ENCODE peak calls at places on chromosomes 1 and 21, in seven cellular contexts. One of them, this sample, is unnamed.
A peak's percentile ranks its signal among the peaks of the same experiment; 100 is the strongest.

GRCh38 chr1:175865041-175865766 is 121.8 kb upstream of the TNR start:
- DNase-seq in CD8-positive, alpha-beta T cell: no peak
- DNase-seq in heart right ventricle: no peak
- DNase-seq in GM12878: no peak
- DNase-seq in HCT116: no peak
- DNase-seq in CD4-positive, CD25-positive, alpha-beta regulatory T cell: no peak
- DNase-seq in cardiac muscle cell: no peak
- DNase-seq in this sample: no peak

GRCh38 chr1:42945171-42945570 is 13.5 kb downstream of the SLC2A1 start:
- DNase-seq in CD8-positive, alpha-beta T cell: no peak
- DNase-seq in heart right ventricle: no peak
- DNase-seq in GM12878: no peak
- DNase-seq in HCT116: no peak
- DNase-seq in CD4-positive, CD25-positive, alpha-beta regulatory T cell: no peak
- DNase-seq in cardiac muscle cell: no peak
- DNase-seq in this sample: no peak

GRCh38 chr1:6481820-6482471 is 9.5 kb downstream of the PLEKHG5 start:
- DNase-seq in CD8-positive, alpha-beta T cell: no peak
- DNase-seq in heart right ventricle: no peak
- DNase-seq in GM12878: no peak
- DNase-seq in HCT116: no peak
- DNase-seq in CD4-positive, CD25-positive, alpha-beta regulatory T cell: no peak
- DNase-seq in cardiac muscle cell: no peak
- DNase-seq in this sample: no peak

GRCh38 chr1:3904843-3905185 is 4.7 kb upstream of the C1orf174 start:
- DNase-seq in CD8-positive, alpha-beta T cell: no peak
- DNase-seq in heart right ventricle: no peak
- DNase-seq in GM12878: no peak
- DNase-seq in HCT116: no peak
- DNase-seq in CD4-positive, CD25-positive, alpha-beta regulatory T cell: no peak
- DNase-seq in cardiac muscle cell: no peak
- DNase-seq in this sample: peak; percentile 49

GRCh38 chr1:26945138-26945537 is 15.1 kb downstream of the KDF1 start:
- DNase-seq in CD8-positive, alpha-beta T cell: no peak
- DNase-seq in heart right ventricle: no peak
- DNase-seq in GM12878: no peak
- DNase-seq in HCT116: no peak
- DNase-seq in CD4-positive, CD25-positive, alpha-beta regulatory T cell: no peak
- DNase-seq in cardiac muscle cell: no peak
- DNase-seq in this sample: no peak

GRCh38 chr21:25879203-25879602 is 144.4 kb downstream of the GABPA start:
- DNase-seq in CD8-positive, alpha-beta T cell: no peak
- DNase-seq in heart right ventricle: no peak
- DNase-seq in GM12878: no peak
- DNase-seq in HCT116: no peak
- DNase-seq in CD4-positive, CD25-positive, alpha-beta regulatory T cell: no peak
- DNase-seq in cardiac muscle cell: no peak
- DNase-seq in this sample: no peak

GRCh38 chr1:7541629-7542028 is 229.5 kb upstream of the VAMP3 start:
- DNase-seq in CD8-positive, alpha-beta T cell: no peak
- DNase-seq in heart right ventricle: no peak
- DNase-seq in GM12878: no peak
- DNase-seq in HCT116: no peak
- DNase-seq in CD4-positive, CD25-positive, alpha-beta regulatory T cell: no peak
- DNase-seq in cardiac muscle cell: no peak
- DNase-seq in this sample: no peak

GRCh38 chr1:168447871-168448270 is 95.9 kb downstream of the XCL2 start:
- DNase-seq in CD8-positive, alpha-beta T cell: no peak
- DNase-seq in heart right ventricle: no peak
- DNase-seq in GM12878: no peak
- DNase-seq in HCT116: no peak
- DNase-seq in CD4-positive, CD25-positive, alpha-beta regulatory T cell: no peak
- DNase-seq in cardiac muscle cell: no peak
- DNase-seq in this sample: no peak

GRCh38 chr1:68449901-68450300 is at the start of gene RPE65:
- DNase-seq in CD8-positive, alpha-beta T cell: no peak
- DNase-seq in heart right ventricle: no peak
- DNase-seq in GM12878: no peak
- DNase-seq in HCT116: no peak
- DNase-seq in CD4-positive, CD25-positive, alpha-beta regulatory T cell: no peak
- DNase-seq in cardiac muscle cell: peak; percentile 47
- DNase-seq in this sample: no peak

GRCh38 chr1:39609618-39610331 is 29.7 kb downstream of the HEYL start:
- DNase-seq in CD8-positive, alpha-beta T cell: peak; percentile 81
- DNase-seq in heart right ventricle: peak; percentile 82
- DNase-seq in GM12878: no peak
- DNase-seq in HCT116: peak; percentile 50
- DNase-seq in CD4-positive, CD25-positive, alpha-beta regulatory T cell: no peak
- DNase-seq in cardiac muscle cell: peak; percentile 51
- DNase-seq in this sample: peak; percentile 58

GRCh38 chr1:214637722-214638473 is 34.9 kb downstream of the CENPF start:
- DNase-seq in CD8-positive, alpha-beta T cell: peak; percentile 14
- DNase-seq in heart right ventricle: no peak
- DNase-seq in GM12878: no peak
- DNase-seq in HCT116: peak; percentile 34
- DNase-seq in CD4-positive, CD25-positive, alpha-beta regulatory T cell: no peak
- DNase-seq in cardiac muscle cell: peak; percentile 40
- DNase-seq in this sample: peak; percentile 42

GRCh38 chr1:218374972-218375371 is 29.8 kb downstream of the TGFB2 start:
- DNase-seq in CD8-positive, alpha-beta T cell: no peak
- DNase-seq in heart right ventricle: no peak
- DNase-seq in GM12878: no peak
- DNase-seq in HCT116: no peak
- DNase-seq in CD4-positive, CD25-positive, alpha-beta regulatory T cell: no peak
- DNase-seq in cardiac muscle cell: no peak
- DNase-seq in this sample: no peak

GRCh38 chr1:206856674-206857464 is 8.6 kb upstream of the IL20 start:
- DNase-seq in CD8-positive, alpha-beta T cell: peak; percentile 16
- DNase-seq in heart right ventricle: no peak
- DNase-seq in GM12878: no peak
- DNase-seq in HCT116: peak; percentile 16
- DNase-seq in CD4-positive, CD25-positive, alpha-beta regulatory T cell: no peak
- DNase-seq in cardiac muscle cell: no peak
- DNase-seq in this sample: peak; percentile 38

GRCh38 chr1:246284021-246284420 is 223.1 kb downstream of the SMYD3 start:
- DNase-seq in CD8-positive, alpha-beta T cell: no peak
- DNase-seq in heart right ventricle: no peak
- DNase-seq in GM12878: no peak
- DNase-seq in HCT116: no peak
- DNase-seq in CD4-positive, CD25-positive, alpha-beta regulatory T cell: no peak
- DNase-seq in cardiac muscle cell: peak; percentile 75
- DNase-seq in this sample: no peak

GRCh38 chr1:246875041-246876026 is 56.4 kb downstream of the AHCTF1 start:
- DNase-seq in CD8-positive, alpha-beta T cell: no peak
- DNase-seq in heart right ventricle: no peak
- DNase-seq in GM12878: peak; percentile 23
- DNase-seq in HCT116: no peak
- DNase-seq in CD4-positive, CD25-positive, alpha-beta regulatory T cell: no peak
- DNase-seq in cardiac muscle cell: no peak
- DNase-seq in this sample: no peak

GRCh38 chr1:29236993-29237905 is 927 bp downstream of the PTPRU start:
- DNase-seq in CD8-positive, alpha-beta T cell: no peak
- DNase-seq in heart right ventricle: peak; percentile 52
- DNase-seq in GM12878: no peak
- DNase-seq in HCT116: no peak
- DNase-seq in CD4-positive, CD25-positive, alpha-beta regulatory T cell: no peak
- DNase-seq in cardiac muscle cell: peak; percentile 71
- DNase-seq in this sample: no peak

GRCh38 chr1:119674110-119674509 is 26.0 kb upstream of the ZNF697 start:
- DNase-seq in CD8-positive, alpha-beta T cell: no peak
- DNase-seq in heart right ventricle: no peak
- DNase-seq in GM12878: no peak
- DNase-seq in HCT116: no peak
- DNase-seq in CD4-positive, CD25-positive, alpha-beta regulatory T cell: no peak
- DNase-seq in cardiac muscle cell: no peak
- DNase-seq in this sample: no peak

GRCh38 chr1:60055336-60055735 is 18.2 kb downstream of the C1orf87 start:
- DNase-seq in CD8-positive, alpha-beta T cell: no peak
- DNase-seq in heart right ventricle: no peak
- DNase-seq in GM12878: no peak
- DNase-seq in HCT116: no peak
- DNase-seq in CD4-positive, CD25-positive, alpha-beta regulatory T cell: no peak
- DNase-seq in cardiac muscle cell: no peak
- DNase-seq in this sample: no peak

GRCh38 chr1:236282159-236282716 is 480 bp upstream of the ERO1B start:
- DNase-seq in CD8-positive, alpha-beta T cell: peak; percentile 46
- DNase-seq in heart right ventricle: no peak
- DNase-seq in GM12878: no peak
- DNase-seq in HCT116: no peak
- DNase-seq in CD4-positive, CD25-positive, alpha-beta regulatory T cell: no peak
- DNase-seq in cardiac muscle cell: no peak
- DNase-seq in this sample: peak; percentile 66

GRCh38 chr1:3498246-3498930 is 43.9 kb downstream of the ARHGEF16 start:
- DNase-seq in CD8-positive, alpha-beta T cell: no peak
- DNase-seq in heart right ventricle: no peak
- DNase-seq in GM12878: no peak
- DNase-seq in HCT116: no peak
- DNase-seq in CD4-positive, CD25-positive, alpha-beta regulatory T cell: no peak
- DNase-seq in cardiac muscle cell: no peak
- DNase-seq in this sample: no peak

GRCh38 chr21:28104346-28104745 is 888.3 kb downstream of the LTN1 start:
- DNase-seq in CD8-positive, alpha-beta T cell: no peak
- DNase-seq in heart right ventricle: no peak
- DNase-seq in GM12878: no peak
- DNase-seq in HCT116: no peak
- DNase-seq in CD4-positive, CD25-positive, alpha-beta regulatory T cell: no peak
- DNase-seq in cardiac muscle cell: no peak
- DNase-seq in this sample: no peak

GRCh38 chr1:162736184-162736583 is 54.3 kb upstream of the HSD17B7 start:
- DNase-seq in CD8-positive, alpha-beta T cell: no peak
- DNase-seq in heart right ventricle: no peak
- DNase-seq in GM12878: no peak
- DNase-seq in HCT116: no peak
- DNase-seq in CD4-positive, CD25-positive, alpha-beta regulatory T cell: no peak
- DNase-seq in cardiac muscle cell: no peak
- DNase-seq in this sample: no peak

GRCh38 chr1:196494766-196495165 is 113.5 kb downstream of the KCNT2 start:
- DNase-seq in CD8-positive, alpha-beta T cell: no peak
- DNase-seq in heart right ventricle: no peak
- DNase-seq in GM12878: no peak
- DNase-seq in HCT116: no peak
- DNase-seq in CD4-positive, CD25-positive, alpha-beta regulatory T cell: no peak
- DNase-seq in cardiac muscle cell: no peak
- DNase-seq in this sample: no peak

GRCh38 chr1:229843627-229844238 is 217.7 kb downstream of the URB2 start:
- DNase-seq in CD8-positive, alpha-beta T cell: no peak
- DNase-seq in heart right ventricle: no peak
- DNase-seq in GM12878: no peak
- DNase-seq in HCT116: peak; percentile 22
- DNase-seq in CD4-positive, CD25-positive, alpha-beta regulatory T cell: no peak
- DNase-seq in cardiac muscle cell: no peak
- DNase-seq in this sample: peak; percentile 44

GRCh38 chr1:66090863-66091457 is 298.3 kb downstream of the PDE4B start:
- DNase-seq in CD8-positive, alpha-beta T cell: no peak
- DNase-seq in heart right ventricle: no peak
- DNase-seq in GM12878: no peak
- DNase-seq in HCT116: no peak
- DNase-seq in CD4-positive, CD25-positive, alpha-beta regulatory T cell: no peak
- DNase-seq in cardiac muscle cell: no peak
- DNase-seq in this sample: no peak

GRCh38 chr1:200836213-200836612 is 36.6 kb upstream of the GPR25 start:
- DNase-seq in CD8-positive, alpha-beta T cell: no peak
- DNase-seq in heart right ventricle: no peak
- DNase-seq in GM12878: no peak
- DNase-seq in HCT116: no peak
- DNase-seq in CD4-positive, CD25-positive, alpha-beta regulatory T cell: no peak
- DNase-seq in cardiac muscle cell: no peak
- DNase-seq in this sample: no peak
- H3K4me1 ChIP-seq in CD8-positive, alpha-beta T cell: no peaks in the 10 kb centered on the region
- H3K4me1 ChIP-seq in heart right ventricle: peaks cover 5% of the 10 kb centered on the region
- H3K4me1 ChIP-seq in GM12878: no peaks in the 10 kb centered on the region
- H3K4me1 ChIP-seq in HCT116: no peaks in the 10 kb centered on the region
- H3K4me1 ChIP-seq in CD4-positive, CD25-positive, alpha-beta regulatory T cell: no peaks in the 10 kb centered on the region
- H3K4me1 ChIP-seq in cardiac muscle cell: peaks cover 3% of the 10 kb centered on the region
- H3K4me1 ChIP-seq in this sample: no peaks in the 10 kb centered on the region

GRCh38 chr1:54252371-54252770 is 52.4 kb downstream of the MRPL37 start:
- DNase-seq in CD8-positive, alpha-beta T cell: no peak
- DNase-seq in heart right ventricle: no peak
- DNase-seq in GM12878: no peak
- DNase-seq in HCT116: no peak
- DNase-seq in CD4-positive, CD25-positive, alpha-beta regulatory T cell: no peak
- DNase-seq in cardiac muscle cell: no peak
- DNase-seq in this sample: no peak
- H3K4me1 ChIP-seq in CD8-positive, alpha-beta T cell: no peaks in the 10 kb centered on the region
- H3K4me1 ChIP-seq in heart right ventricle: peaks cover 28% of the 10 kb centered on the region
- H3K4me1 ChIP-seq in GM12878: no peaks in the 10 kb centered on the region
- H3K4me1 ChIP-seq in HCT116: peaks cover 54% of the 10 kb centered on the region
- H3K4me1 ChIP-seq in CD4-positive, CD25-positive, alpha-beta regulatory T cell: no peaks in the 10 kb centered on the region
- H3K4me1 ChIP-seq in cardiac muscle cell: no peaks in the 10 kb centered on the region
- H3K4me1 ChIP-seq in this sample: no peaks in the 10 kb centered on the region

DNA sequence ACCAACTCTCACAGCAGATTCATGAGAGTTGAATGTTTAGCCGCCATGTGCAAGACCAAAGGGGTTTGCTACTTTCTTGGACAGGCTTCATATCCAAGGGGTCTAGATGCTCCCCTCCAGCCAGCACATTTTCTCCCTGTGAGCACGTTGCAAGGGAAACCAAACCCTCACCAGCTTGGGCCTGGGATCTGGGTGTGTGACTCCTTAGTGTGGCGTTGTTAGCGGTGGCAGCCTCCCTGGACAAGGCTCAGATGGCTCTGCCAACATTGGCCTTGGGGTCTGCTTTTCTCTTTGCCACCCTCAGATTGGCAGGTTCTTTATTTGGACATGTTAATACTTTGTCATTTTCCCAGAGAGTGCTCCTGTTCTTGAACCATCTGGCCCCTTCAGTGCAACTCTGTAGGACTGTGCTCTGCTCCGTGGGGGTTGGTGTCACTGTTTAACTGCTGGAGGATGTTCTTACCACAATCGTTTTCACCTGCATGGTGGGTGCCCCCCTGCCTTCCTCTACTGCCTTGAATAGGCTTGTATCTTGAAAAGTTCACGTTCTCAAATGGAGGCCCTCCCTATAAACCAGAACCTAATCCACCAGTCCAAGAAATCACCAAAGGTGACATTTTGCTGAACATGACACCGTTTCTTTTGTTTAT is 13.4 kb downstream of the ABCG1 start:
- DNase-seq in CD8-positive, alpha-beta T cell: no peak
- DNase-seq in heart right ventricle: no peak
- DNase-seq in GM12878: no peak
- DNase-seq in HCT116: no peak
- DNase-seq in CD4-positive, CD25-positive, alpha-beta regulatory T cell: no peak
- DNase-seq in cardiac muscle cell: no peak
- DNase-seq in this sample: peak; percentile 82
- H3K4me1 ChIP-seq in CD8-positive, alpha-beta T cell: peaks cover 80% of the 10 kb centered on the region
- H3K4me1 ChIP-seq in heart right ventricle: peaks cover 97% of the 10 kb centered on the region
- H3K4me1 ChIP-seq in GM12878: peaks cover 69% of the 10 kb centered on the region
- H3K4me1 ChIP-seq in HCT116: peaks cover 50% of the 10 kb centered on the region
- H3K4me1 ChIP-seq in CD4-positive, CD25-positive, alpha-beta regulatory T cell: peaks cover 87% of the 10 kb centered on the region
- H3K4me1 ChIP-seq in cardiac muscle cell: peaks cover 34% of the 10 kb centered on the region
- H3K4me1 ChIP-seq in this sample: peaks cover 99% of the 10 kb centered on the region

DNA sequence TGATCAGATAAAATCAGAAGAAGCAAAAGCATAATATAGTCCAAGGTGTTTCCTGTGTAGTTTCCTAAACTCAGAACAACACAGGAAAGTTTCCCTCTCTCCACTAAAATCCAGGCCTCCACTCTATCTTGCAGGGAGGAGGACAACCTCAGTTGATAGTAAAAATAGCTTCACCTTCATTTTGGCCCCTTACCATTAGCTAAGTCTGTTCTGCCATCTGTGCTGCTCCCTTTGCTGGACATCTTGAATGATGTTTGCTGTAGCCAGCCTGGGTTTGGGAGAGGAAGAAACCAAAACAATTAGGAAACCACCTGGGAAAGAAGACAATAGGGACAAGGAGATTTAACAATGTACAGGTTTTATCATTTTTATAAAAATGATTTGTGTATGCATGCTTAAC is 18.6 kb downstream of the DCAF8 start:
- DNase-seq in CD8-positive, alpha-beta T cell: no peak
- DNase-seq in heart right ventricle: no peak
- DNase-seq in GM12878: no peak
- DNase-seq in HCT116: no peak
- DNase-seq in CD4-positive, CD25-positive, alpha-beta regulatory T cell: no peak
- DNase-seq in cardiac muscle cell: no peak
- DNase-seq in this sample: no peak
- H3K4me1 ChIP-seq in CD8-positive, alpha-beta T cell: no peaks in the 10 kb centered on the region
- H3K4me1 ChIP-seq in heart right ventricle: peaks cover 57% of the 10 kb centered on the region
- H3K4me1 ChIP-seq in GM12878: no peaks in the 10 kb centered on the region
- H3K4me1 ChIP-seq in HCT116: no peaks in the 10 kb centered on the region
- H3K4me1 ChIP-seq in CD4-positive, CD25-positive, alpha-beta regulatory T cell: no peaks in the 10 kb centered on the region
- H3K4me1 ChIP-seq in cardiac muscle cell: peaks cover 46% of the 10 kb centered on the region
- H3K4me1 ChIP-seq in this sample: no peaks in the 10 kb centered on the region

This sample was measured in OCI-LY7.